ENCODE peak calls at places on chromosomes 3 and 15, in four cellular contexts. W, K, D and M are unnamed samples. For H3K27me3 and H3K4me1, the result is how much of the 10 kb centered on the place peaks cover.

GRCh38 chr15:91068436-91068835 is 31.6 kb upstream of the SV2B start:
- DNase-seq in W (no peak), K (no peak), D (no peak), M (no peak)

GRCh38 chr15:91253605-91254004 is 153.5 kb downstream of the SV2B start:
- DNase-seq in W (no peak), K (no peak), D (no peak), M (no peak)

GRCh38 chr3:157030712-157031111 is 129.2 kb downstream of the CCNL1 start:
- DNase-seq in W (no peak), K (no peak), D (no peak), M (no peak)

GRCh38 chr3:141482250-141482937 is 4.4 kb upstream of the RASA2 start:
- DNase-seq in W (peak), K (no peak), D (no peak), M (no peak)

GRCh38 chr15:33298631-33299030 is 12.1 kb upstream of the RYR3 start:
- DNase-seq in W (no peak), K (no peak), D (no peak), M (no peak)

GRCh38 chr15:41892621-41893421 is 1.0 kb downstream of the SPTBN5 start:
- DNase-seq in W (no peak), K (no peak), D (no peak), M (no peak)

GRCh38 chr3:113167929-113168771 is 43.2 kb upstream of the BOC start:
- DNase-seq in W (no peak), K (no peak), D (no peak), M (no peak)

GRCh38 chr3:9147215-9147895 is 102.1 kb downstream of the SRGAP3 start:
- DNase-seq in W (no peak), K (no peak), D (no peak), M (no peak)

GRCh38 chr15:61062268-61062667 is 166.8 kb downstream of the RORA start:
- DNase-seq in W (no peak), K (no peak), D (no peak), M (no peak)

GRCh38 chr3:186671051-186671450 is 5.2 kb downstream of the HRG start:
- DNase-seq in W (no peak), K (no peak), D (no peak), M (no peak)

GRCh38 chr15:101579766-101580165 is 72.4 kb downstream of the TM2D3 start:
- DNase-seq in W (no peak), K (no peak), D (no peak), M (no peak)

GRCh38 chr3:186643493-186643892 is 3.3 kb downstream of the FETUB start:
- DNase-seq in W (no peak), K (no peak), D (no peak), M (peak)

GRCh38 chr3:104916971-104917370 is 449.7 kb upstream of the ALCAM start:
- DNase-seq in W (no peak), K (no peak), D (no peak), M (no peak)

GRCh38 chr3:120597445-120598049 is 1.4 kb downstream of the NDUFB4 start:
- DNase-seq in W (no peak), K (no peak), D (peak), M (no peak)

GRCh38 chr3:68220832-68221231 is 566.4 kb upstream of the SUCLG2 start:
- DNase-seq in W (no peak), K (no peak), D (no peak), M (no peak)

GRCh38 chr3:126551839-126552687 is 6.7 kb downstream of the C3orf22 start:
- DNase-seq in W (no peak), K (no peak), D (no peak), M (no peak)

GRCh38 chr3:64462203-64463120 is 225.3 kb downstream of the ADAMTS9 start:
- DNase-seq in W (no peak), K (no peak), D (no peak), M (no peak)

GRCh38 chr3:175620532-175620931 is 761.4 kb downstream of the NAALADL2 start:
- DNase-seq in W (no peak), K (no peak), D (no peak), M (no peak)

GRCh38 chr15:28190391-28191174 is 91.5 kb upstream of the OCA2 start:
- DNase-seq in W (no peak), K (no peak), D (no peak), M (no peak)

GRCh38 chr3:106560451-106560966 is 691.7 kb upstream of the CBLB start:
- DNase-seq in W (no peak), K (no peak), D (no peak), M (no peak)

GRCh38 chr3:5653426-5653825 is 465.9 kb downstream of the EDEM1 start:
- DNase-seq in W (no peak), K (no peak), D (no peak), M (no peak)

GRCh38 chr3:128549283-128550112 is 56.5 kb upstream of the GATA2 start:
- DNase-seq in W (peak), K (no peak), D (no peak), M (no peak)

GRCh38 chr15:68404056-68404798 is 27.7 kb downstream of the ITGA11 start:
- DNase-seq in W (no peak), K (no peak), D (no peak), M (no peak)

GRCh38 chr3:122857019-122857418 is 62.1 kb downstream of the SLC49A4 start:
- DNase-seq in W (no peak), K (no peak), D (no peak), M (no peak)

GRCh38 chr15:64905941-64906340 is 5.8 kb upstream of the ANKDD1A start:
- DNase-seq in W (no peak), K (no peak), D (no peak), M (no peak)

GRCh38 chr3:61783993-61784718 is 222.8 kb downstream of the PTPRG start:
- DNase-seq in W (no peak), K (no peak), D (no peak), M (no peak)

GRCh38 chr3:103965764-103966163 is 1400.9 kb upstream of the ALCAM start:
- DNase-seq in W (no peak), K (no peak), D (no peak), M (no peak)

GRCh38 chr3:75294124-75294523 is 370.0 kb upstream of the FRG2C start:
- DNase-seq in W (peak), K (peak), D (no peak), M (peak)

GRCh38 chr15:64703632-64703959 is 71.8 kb downstream of the RBPMS2 start:
- DNase-seq in W (no peak), K (no peak), D (no peak), M (no peak)

GRCh38 chr3:101070260-101071121 is 77.3 kb upstream of the ABI3BP start:
- DNase-seq in W (peak), K (peak), D (peak), M (peak)

GRCh38 chr3:78963771-78964170 is 804.0 kb downstream of the ROBO1 start:
- DNase-seq in W (no peak), K (no peak), D (no peak), M (no peak)

GRCh38 chr3:105822171-105823123 is 46.4 kb downstream of the CBLB start:
- DNase-seq in W (no peak), K (no peak), D (no peak), M (no peak)

GRCh38 chr3:170765419-170766078 is 104.4 kb downstream of the RPL22L1 start:
- DNase-seq in W (peak), K (no peak), D (no peak), M (no peak)

GRCh38 chr3:45387171-45387570 is 1.2 kb upstream of the LARS2 start:
- DNase-seq in W (no peak), K (no peak), D (no peak), M (no peak)

GRCh38 chr15:95929232-95929846 is 401.2 kb upstream of the NR2F2 start:
- DNase-seq in W (no peak), K (no peak), D (peak), M (no peak)

GRCh38 chr15:26438316-26438715 is 334.6 kb downstream of the GABRB3 start:
- DNase-seq in W (no peak), K (no peak), D (no peak), M (no peak)

GRCh38 chr3:108554233-108554632 is 35.0 kb downstream of the CIP2A start:
- DNase-seq in W (no peak), K (no peak), D (no peak), M (no peak)

GRCh38 chr15:52331490-52332240 is 36.1 kb upstream of the MYO5C start:
- DNase-seq in W (peak), K (no peak), D (peak), M (no peak)

GRCh38 chr3:70914889-70915288 is 602.5 kb upstream of the MDFIC2 start:
- DNase-seq in W (no peak), K (no peak), D (no peak), M (no peak)

GRCh38 chr15:63054985-63055384 is 12.4 kb downstream of the TPM1 start:
- DNase-seq in W (no peak), K (no peak), D (no peak), M (no peak)

GRCh38 chr15:43232289-43232874 is 11.6 kb upstream of the EPB42 start:
- DNase-seq in W (no peak), K (no peak), D (no peak), M (no peak)

GRCh38 chr15:43229977-43230376 is 9.2 kb upstream of the EPB42 start:
- DNase-seq in W (no peak), K (no peak), D (no peak), M (no peak)

GRCh38 chr15:43226436-43227305 is 5.9 kb upstream of the EPB42 start:
- DNase-seq in W (no peak), K (no peak), D (no peak), M (no peak)

GRCh38 chr15:43235536-43235935 is 14.7 kb upstream of the EPB42 start:
- DNase-seq in W (no peak), K (no peak), D (no peak), M (no peak)

GRCh38 chr15:43230640-43231115 is 9.9 kb upstream of the EPB42 start:
- DNase-seq in W (no peak), K (no peak), D (no peak), M (no peak)
- H3K27me3 ChIP-seq in W (under half), K (under half), D (under half), M (under half)

GRCh38 chr3:194387276-194387675 is 11.8 kb downstream of the GP5 start:
- DNase-seq in W (no peak), K (no peak), D (no peak), M (no peak)

GRCh38 chr3:194386610-194387009 is 12.5 kb downstream of the GP5 start:
- DNase-seq in W (no peak), K (no peak), D (no peak), M (no peak)

GRCh38 chr3:194389269-194389668 is 9.8 kb downstream of the GP5 start:
- DNase-seq in W (no peak), K (no peak), D (no peak), M (no peak)

GRCh38 chr3:194386066-194386465 is 13.0 kb downstream of the GP5 start:
- DNase-seq in W (no peak), K (no peak), D (no peak), M (no peak)

DNA sequence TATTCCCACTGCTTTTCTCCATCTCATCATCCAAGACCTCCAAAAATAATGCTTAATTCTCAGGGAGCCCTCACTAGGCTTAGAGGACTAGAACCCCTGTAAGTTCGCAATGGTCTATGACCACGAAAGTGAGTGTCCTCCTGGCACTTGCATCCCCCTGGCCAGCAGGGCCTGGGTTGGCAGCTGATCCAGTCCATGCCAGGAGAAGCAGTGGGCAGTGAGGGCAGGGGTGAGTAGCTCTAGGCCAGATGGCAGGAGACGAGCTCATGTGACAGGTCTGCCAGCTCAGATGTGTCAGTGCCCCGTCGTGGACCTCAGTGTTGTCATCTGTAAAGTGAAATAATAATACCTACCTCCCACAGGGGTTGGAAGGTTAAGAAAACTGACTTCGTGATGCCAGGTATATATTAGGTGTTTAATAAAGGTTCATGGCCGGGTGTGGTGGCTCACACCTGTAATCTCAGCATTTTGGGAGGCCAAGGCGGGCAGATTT is 11.1 kb downstream of the GP5 start:
- DNase-seq in W (no peak), K (no peak), D (no peak), M (no peak)
- TF ChIP-seq SUZ12 in W (no peak), K (no peak), D (no peak), M (no peak)

GRCh38 chr15:69665641-69666091 is 213.0 kb downstream of the RPLP1 start:
- DNase-seq in W (no peak), K (no peak), D (no peak), M (no peak)

GRCh38 chr15:69668049-69668705 is 215.6 kb downstream of the RPLP1 start:
- DNase-seq in W (no peak), K (no peak), D (peak), M (no peak)

GRCh38 chr15:69666441-69666882 is 213.8 kb downstream of the RPLP1 start:
- DNase-seq in W (no peak), K (no peak), D (no peak), M (no peak)

GRCh38 chr15:69668963-69669362 is 216.3 kb downstream of the RPLP1 start:
- DNase-seq in W (no peak), K (no peak), D (peak), M (no peak)

GRCh38 chr15:69666921-69667811 is 214.5 kb downstream of the RPLP1 start:
- DNase-seq in W (no peak), K (no peak), D (peak), M (no peak)
- H3K4me1 ChIP-seq in W (under half), K (under half), D (half or more), M (under half)

GRCh38 chr3:99637381-99638111 is 848 bp upstream of the COL8A1 start:
- DNase-seq in W (no peak), K (no peak), D (no peak), M (no peak)
- H3K27me3 ChIP-seq in W (under half), K (under half), D (under half), M (under half)

DNA sequence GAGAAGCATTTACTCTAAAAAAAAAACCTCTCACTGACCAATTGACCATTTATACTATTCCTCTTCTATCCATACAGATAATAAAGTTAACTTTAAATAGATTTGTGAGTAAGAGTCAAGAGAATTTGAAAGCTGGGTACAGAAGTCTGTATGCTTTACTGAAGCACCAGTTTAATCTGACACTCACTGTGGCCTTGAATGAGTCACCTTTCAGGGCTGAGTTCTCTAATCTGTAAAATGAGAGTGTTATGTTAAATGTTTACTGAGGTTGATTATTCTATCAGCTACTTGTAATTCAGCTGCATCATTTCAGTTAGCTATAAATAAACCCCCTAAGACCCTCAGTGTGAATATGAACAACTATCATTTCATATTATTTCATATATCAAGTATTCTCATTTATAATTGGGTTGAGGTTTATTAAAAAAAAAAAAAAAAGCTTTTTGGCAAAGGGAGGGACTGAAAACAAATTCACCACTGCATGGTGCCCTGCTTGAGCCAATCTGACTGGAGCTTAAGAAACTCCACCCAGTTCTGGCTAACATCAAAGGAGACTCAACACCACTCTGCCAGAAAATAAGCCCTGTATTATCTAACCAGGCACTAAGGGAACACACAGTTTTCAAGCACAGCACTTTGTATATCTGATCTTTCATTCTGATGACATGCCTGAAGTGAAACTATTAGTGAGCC is 2.8 kb downstream of the MAP4 start:
- DNase-seq in W (peak), K (no peak), D (no peak), M (no peak)
- TF ChIP-seq SUZ12 in W (no peak), K (no peak), D (no peak), M (no peak)

GRCh38 chr15:75868019-75868418 is 24.8 kb downstream of the UBE2Q2 start:
- DNase-seq in W (no peak), K (no peak), D (no peak), M (no peak)
- H3K4me1 ChIP-seq in W (under half), K (under half), D (under half), M (under half)

GRCh38 chr15:37122703-37123102 is 22.4 kb upstream of the MEIS2 start:
- DNase-seq in W (no peak), K (no peak), D (no peak), M (no peak)
- H3K27me3 ChIP-seq in W (under half), K (under half), D (under half), M (under half)